ENCODE peak calls at places on chromosomes 3 and 15, in four cellular contexts. H is foreskin fibroblast; S is CD8-positive, alpha-beta T cell; M is CD4-positive, alpha-beta T cell. J is an unnamed sample.

GRCh38 chr3:48186993-48187578 is 1.1 kb downstream of the CDC25A start:
- DNase-seq in H (peak; percentile 18), S (no peak), M (no peak), J (no peak)

GRCh38 chr15:37072181-37072580 is 28.2 kb downstream of the MEIS2 start:
- DNase-seq in H (no peak), S (no peak), M (no peak), J (no peak)

GRCh38 chr3:29711255-29711771 is 430.4 kb downstream of the RBMS3 start:
- DNase-seq in H (no peak), S (no peak), M (no peak), J (no peak)

GRCh38 chr3:197501496-197501878 is 54.3 kb downstream of the BDH1 start:
- DNase-seq in H (no peak), S (no peak), M (no peak), J (no peak)

GRCh38 chr15:83516935-83517334 is 69.8 kb downstream of the SH3GL3 start:
- DNase-seq in H (peak; percentile 0), S (no peak), M (no peak), J (no peak)

GRCh38 chr3:148938306-148938705 is 53.0 kb upstream of the GYG1 start:
- DNase-seq in H (no peak), S (no peak), M (no peak), J (no peak)

GRCh38 chr15:39453500-39454073 is 127.3 kb upstream of the THBS1 start:
- DNase-seq in H (no peak), S (no peak), M (no peak), J (no peak)

GRCh38 chr3:18656410-18656809 is 231.3 kb upstream of the SATB1 start:
- DNase-seq in H (no peak), S (no peak), M (no peak), J (no peak)

GRCh38 chr3:53805463-53806159 is 40.6 kb downstream of the CHDH start:
- DNase-seq in H (no peak), S (no peak), M (no peak), J (peak; percentile 22)

GRCh38 chr3:127226451-127226850 is 33.5 kb downstream of the PRR23E start:
- DNase-seq in H (no peak), S (no peak), M (no peak), J (no peak)

GRCh38 chr15:77504310-77504709 is 83.6 kb downstream of the HMG20A start:
- DNase-seq in H (no peak), S (no peak), M (no peak), J (peak; percentile 56)

GRCh38 chr15:27820232-27820631 is 278.9 kb downstream of the OCA2 start:
- DNase-seq in H (no peak), S (no peak), M (no peak), J (no peak)

GRCh38 chr3:156150434-156151066 is 30.2 kb downstream of the KCNAB1 start:
- DNase-seq in H (peak; percentile 43), S (peak; percentile 32), M (peak; percentile 19), J (peak; percentile 71)

GRCh38 chr3:113773381-113773780 is 26.5 kb downstream of the ATP6V1A start:
- DNase-seq in H (peak; percentile 29), S (no peak), M (no peak), J (no peak)

GRCh38 chr15:70936326-70936725 is 43.7 kb downstream of the LRRC49 start:
- DNase-seq in H (no peak), S (no peak), M (no peak), J (no peak)

GRCh38 chr3:46971742-46972141 is 4.8 kb downstream of the CCDC12 start:
- DNase-seq in H (no peak), S (no peak), M (no peak), J (no peak)

GRCh38 chr15:26773485-26773877 is 615 bp upstream of the GABRB3 start:
- DNase-seq in H (no peak), S (no peak), M (no peak), J (no peak)

GRCh38 chr3:71006810-71007785 is 576.4 kb downstream of the FOXP1 start:
- DNase-seq in H (no peak), S (no peak), M (no peak), J (no peak)